ENCODE peak calls at places on chromosomes 12 and 14, in four cellular contexts. S, O, V and U are unnamed samples.

GRCh38 chr14:65599375-65599774 is 186.8 kb downstream of the FUT8 start:
- DNase-seq in S (no peak), O (no peak), V (no peak), U (no peak)

GRCh38 chr14:64421166-64421565 is 33.0 kb downstream of the MTHFD1 start:
- DNase-seq in S (peak), O (no peak), V (peak), U (peak)

GRCh38 chr12:97363693-97364092 is 98.9 kb upstream of the RMST start:
- DNase-seq in S (no peak), O (no peak), V (no peak), U (no peak)

GRCh38 chr14:54182419-54183040 is 214.3 kb upstream of the CDKN3 start:
- DNase-seq in S (peak), O (no peak), V (peak), U (no peak)

GRCh38 chr12:2629051-2629450 is 165.7 kb upstream of the FKBP4 start:
- DNase-seq in S (peak), O (no peak), V (no peak), U (no peak)

GRCh38 chr12:10849425-10849878 is at the start of gene PRR4:
- DNase-seq in S (no peak), O (no peak), V (no peak), U (no peak)

GRCh38 chr12:132646850-132647249 is 28.3 kb downstream of the P2RX2 start:
- DNase-seq in S (no peak), O (no peak), V (no peak), U (no peak)

GRCh38 chr14:91348861-91349465 is 68.7 kb downstream of the CCDC88C start:
- DNase-seq in S (peak), O (no peak), V (peak), U (no peak)

GRCh38 chr12:71469235-71469873 is 29.8 kb downstream of the LGR5 start:
- DNase-seq in S (peak), O (no peak), V (peak), U (peak)

GRCh38 chr12:71164877-71165197 is 7.0 kb upstream of the TSPAN8 start:
- DNase-seq in S (peak), O (no peak), V (no peak), U (no peak)

GRCh38 chr12:118119449-118119879 is 15.7 kb upstream of the VSIG10 start:
- DNase-seq in S (no peak), O (no peak), V (no peak), U (no peak)
- TF ChIP-seq CTCF in S (no peak), O (no peak), V (no peak), U (no peak)

DNA sequence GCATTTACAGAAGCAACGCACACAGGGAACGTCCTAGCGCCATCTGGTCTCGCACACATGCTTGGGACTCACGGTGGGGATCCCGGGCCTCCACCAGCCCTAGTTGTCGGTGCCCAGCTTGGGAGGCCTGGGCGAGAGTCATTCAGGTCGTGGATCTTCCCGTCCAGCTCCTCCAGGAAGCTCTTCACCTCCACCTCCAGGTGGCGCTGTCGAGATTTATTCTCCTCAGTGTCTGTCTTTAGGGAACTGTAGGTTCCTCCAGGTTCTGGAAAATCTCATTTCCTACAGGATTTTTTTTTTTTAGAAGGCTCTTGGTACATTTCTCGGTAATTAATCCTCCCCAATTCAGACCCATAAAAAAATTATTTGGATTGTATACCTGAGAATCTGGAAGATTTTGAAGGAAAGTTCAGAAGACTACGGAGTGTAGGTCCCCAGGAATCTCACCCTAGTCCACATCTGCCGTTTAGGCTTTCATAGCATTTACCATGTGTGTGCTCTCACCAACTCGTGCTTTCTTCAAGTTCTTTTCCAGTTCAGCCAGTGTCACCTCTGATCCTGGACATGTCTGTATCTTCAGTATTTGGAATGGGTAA is 910.0 kb downstream of the TMEM121 start:
- DNase-seq in S (peak), O (no peak), V (no peak), U (peak)
- TF ChIP-seq CTCF in S (peak), O (no peak), V (no peak), U (peak)

DNA sequence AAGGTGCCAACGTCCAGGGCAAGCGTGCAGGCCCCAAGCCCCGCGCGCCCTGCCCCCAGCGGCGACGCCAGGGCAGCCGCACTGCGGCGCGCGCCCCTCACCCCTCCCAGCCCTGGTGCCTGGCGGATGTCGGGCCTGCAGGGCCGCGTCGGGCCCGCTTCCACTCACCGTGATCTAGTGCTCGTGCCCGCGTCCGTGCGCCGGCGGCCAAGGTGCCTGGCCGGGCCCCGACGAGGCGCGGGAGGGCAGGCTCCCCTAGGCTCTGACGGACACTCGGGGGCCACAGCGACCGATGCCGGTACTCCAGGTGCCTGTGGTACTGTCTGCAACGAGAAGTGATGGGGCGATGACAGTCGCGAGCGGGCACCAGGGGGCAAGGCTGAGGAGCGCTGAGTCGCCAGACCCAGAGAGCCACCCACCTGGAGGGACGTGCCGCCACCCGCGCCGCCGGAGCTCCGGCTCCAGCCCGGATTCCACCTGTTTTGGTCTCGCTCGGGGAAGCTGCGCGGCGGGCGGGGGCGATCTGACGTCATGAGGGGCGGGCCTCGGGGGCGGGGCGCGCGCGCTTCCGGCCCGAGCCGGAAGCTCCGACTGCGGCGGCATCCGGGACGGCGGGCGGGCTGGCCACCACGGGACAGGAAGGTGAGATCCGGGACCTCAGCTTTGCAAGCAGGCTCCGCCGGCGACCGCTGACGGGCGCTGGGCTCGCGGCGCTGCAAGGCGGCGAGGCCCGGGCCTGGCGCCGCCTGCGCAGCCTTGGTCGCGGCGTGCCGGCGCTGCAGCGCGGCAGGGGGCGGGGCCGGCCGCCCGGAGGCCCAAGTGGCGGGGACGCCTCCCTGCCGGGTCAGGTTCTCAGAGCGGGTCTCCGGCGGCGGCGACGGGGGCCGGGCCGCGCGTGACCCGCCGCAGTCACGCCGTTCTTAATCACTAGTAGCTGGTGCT is at the start of the genes LYSET and MOAP1:
- DNase-seq in S (peak), O (peak), V (peak), U (peak)
- TF ChIP-seq CTCF in S (no peak), O (peak), V (no peak), U (peak)

GRCh38 chr14:56487761-56488160 is 91.8 kb upstream of the TMEM260 start:
- DNase-seq in S (peak), O (no peak), V (no peak), U (peak)

GRCh38 chr14:56488306-56488705 is 91.3 kb upstream of the TMEM260 start:
- DNase-seq in S (no peak), O (no peak), V (no peak), U (no peak)

GRCh38 chr14:56490379-56490778 is 89.2 kb upstream of the TMEM260 start:
- DNase-seq in S (peak), O (no peak), V (peak), U (peak)

GRCh38 chr14:56491299-56492285 is 88.0 kb upstream of the TMEM260 start:
- DNase-seq in S (peak), O (peak), V (peak), U (peak)

DNA sequence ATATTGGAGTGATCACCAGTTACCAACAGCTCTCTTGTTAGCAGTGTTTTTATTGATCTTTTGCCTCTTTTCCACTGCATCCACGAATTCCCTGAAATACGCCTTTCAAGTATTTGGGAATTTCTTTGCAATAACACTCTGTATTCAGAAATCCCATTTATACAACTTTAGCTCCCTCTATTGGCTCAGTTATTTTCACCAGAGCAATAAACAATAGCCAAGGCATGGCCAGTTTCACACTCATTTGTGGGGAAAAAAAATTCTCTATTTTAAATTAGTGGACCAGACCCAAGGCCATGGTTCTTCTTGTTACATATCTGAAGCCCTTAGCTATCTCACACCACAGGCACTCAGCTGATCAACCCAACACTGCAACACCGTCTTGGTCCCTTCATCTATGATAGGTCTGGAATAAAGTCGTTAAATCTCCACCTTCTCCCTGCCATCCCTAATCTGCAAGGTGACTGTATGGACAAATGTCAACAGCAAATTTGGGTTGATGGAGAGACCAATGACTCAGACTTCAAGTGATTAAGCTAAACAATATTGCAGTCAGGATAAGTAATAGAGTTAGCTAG is 92.4 kb upstream of the TMEM260 start:
- DNase-seq in S (peak), O (no peak), V (peak), U (peak)
- TF ChIP-seq CTCF in S (peak), O (peak), V (peak), U (peak)

DNA sequence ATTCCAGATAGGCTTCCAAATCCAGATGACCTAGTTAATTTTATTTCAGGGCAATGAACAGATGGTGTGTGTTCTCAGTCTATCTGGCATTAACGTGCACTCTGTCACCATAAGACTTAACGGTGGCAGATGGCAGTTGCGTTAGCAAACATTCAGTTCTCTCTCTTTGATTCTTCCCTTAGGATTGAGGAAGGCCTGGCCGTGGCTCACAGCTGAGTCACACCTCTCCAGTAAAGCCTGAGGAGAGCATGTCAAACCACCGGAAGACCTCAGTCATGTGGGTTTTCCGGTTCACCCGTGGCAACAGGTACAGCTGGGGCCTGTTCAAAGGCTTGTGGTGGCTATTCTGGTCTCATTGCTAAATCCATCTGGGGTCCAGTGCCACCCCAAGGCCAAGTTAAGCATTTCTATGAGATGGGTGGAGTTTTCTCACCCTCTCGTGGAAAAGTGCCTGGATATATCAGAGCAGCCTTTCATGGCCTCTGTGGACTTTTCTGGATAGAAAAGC is 545.1 kb upstream of the ATP2B1 start:
- DNase-seq in S (peak), O (no peak), V (peak), U (no peak)
- TF ChIP-seq CTCF in S (peak), O (no peak), V (peak), U (no peak)

GRCh38 chr12:39095636-39096330 is 190.4 kb upstream of the CPNE8 start:
- DNase-seq in S (no peak), O (no peak), V (no peak), U (no peak)
- TF ChIP-seq CTCF in S (no peak), O (no peak), V (no peak), U (no peak)

GRCh38 chr12:115456946-115457689 is 773.1 kb upstream of the TBX3 start:
- DNase-seq in S (no peak), O (no peak), V (no peak), U (no peak)
- TF ChIP-seq CTCF in S (no peak), O (no peak), V (no peak), U (no peak)